ENCODE peak calls at places on chromosomes 7 and 10, in ten cellular contexts. K is right lobe of liver; V is fibroblast of the aortic adventitia; D is GM13976; N is pancreas; X is upper lobe of right lung; P is left ventricle myocardium inferior; U is CD4-positive, alpha-beta T cell; Z is body of pancreas; T is Calu3. G is an unnamed sample.

GRCh38 chr7:8389898-8390642 is 43.3 kb upstream of the NXPH1 start:
- DNase-seq in Z (peak), K (no peak), U (no peak), N (no peak), X (no peak), T (no peak), P (no peak), D (no peak), V (no peak), G (no peak)

GRCh38 chr10:29304259-29305030 is 15.6 kb downstream of the LYZL1 start:
- DNase-seq in N (peak), U (peak), X (no peak), T (peak), P (peak), K (peak), V (peak), Z (peak), D (peak), G (no peak)

GRCh38 chr10:58302259-58302658 is 32.5 kb upstream of the UBE2D1 start:
- DNase-seq in P (no peak), K (no peak), V (no peak), U (no peak), T (no peak), N (no peak), D (no peak), X (no peak), Z (no peak), G (no peak)

GRCh38 chr7:65983965-65984654 is 2.1 kb upstream of the GUSB start:
- DNase-seq in P (no peak), T (peak), Z (no peak), U (no peak), D (no peak), X (peak), K (no peak), N (no peak), V (no peak), G (no peak)

GRCh38 chr10:17423641-17424186 is 30.7 kb downstream of the ST8SIA6 start:
- DNase-seq in D (no peak), K (no peak), N (no peak), P (no peak), X (no peak), T (no peak), Z (no peak), V (no peak), U (no peak), G (no peak)

GRCh38 chr10:78231930-78232329 is 198.3 kb downstream of the RPS24 start:
- DNase-seq in N (no peak), X (no peak), Z (no peak), V (peak), K (no peak), P (peak), U (no peak), D (no peak), T (peak), G (no peak)

GRCh38 chr7:37108615-37109014 is 340.0 kb downstream of the ELMO1 start:
- DNase-seq in P (no peak), U (no peak), Z (no peak), K (no peak), X (no peak), D (no peak), N (no peak), T (no peak), V (no peak), G (no peak)

GRCh38 chr10:86733260-86733671 is 23.2 kb upstream of the BMPR1A start:
- DNase-seq in P (no peak), U (no peak), D (no peak), N (no peak), Z (no peak), X (no peak), T (no peak), V (peak), K (no peak), G (no peak)

GRCh38 chr10:60188548-60188947 is 201.1 kb downstream of the ANK3 start:
- DNase-seq in D (no peak), X (no peak), P (no peak), Z (no peak), T (no peak), K (no peak), V (no peak), U (no peak), N (no peak), G (no peak)
- TF ChIP-seq CTCF in D (no peak), X (no peak), P (no peak), Z (no peak), T (no peak), K (no peak), V (no peak), U (no peak), N (no peak), G (no peak)

GRCh38 chr10:129501652-129502436 is 34.8 kb downstream of the MGMT start:
- DNase-seq in T (no peak), P (no peak), X (no peak), N (no peak), Z (no peak), V (no peak), U (no peak), K (peak), D (peak), G (no peak)
- TF ChIP-seq CTCF in T (no peak), P (no peak), X (no peak), N (no peak), Z (no peak), V (no peak), U (no peak), K (no peak), D (no peak), G (no peak)

GRCh38 chr10:84543948-84544347 is 215.6 kb downstream of the CCSER2 start:
- DNase-seq in N (no peak), D (no peak), P (no peak), K (no peak), U (no peak), X (no peak), Z (no peak), T (no peak), V (no peak), G (no peak)
- TF ChIP-seq CTCF in N (no peak), D (no peak), P (no peak), K (no peak), U (no peak), X (no peak), Z (no peak), T (no peak), V (no peak), G (no peak)

DNA sequence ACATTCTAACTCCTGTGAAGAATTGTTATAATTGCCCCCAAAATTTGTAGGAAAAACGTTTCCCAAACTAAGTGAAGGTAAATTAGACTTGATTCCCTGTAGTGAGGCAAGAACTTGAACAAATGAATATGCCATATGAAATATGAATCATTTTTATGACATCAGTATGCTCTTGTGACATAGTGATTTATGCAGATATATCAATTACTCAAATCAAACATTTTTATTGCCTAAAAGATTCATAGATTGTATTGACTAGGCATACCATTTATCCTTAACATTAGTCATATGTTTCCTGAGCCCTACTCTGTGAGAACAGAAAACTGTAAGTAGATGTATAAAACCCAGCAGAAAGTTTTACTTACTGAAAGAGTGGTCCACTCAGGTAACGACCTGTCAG is 245.6 kb downstream of the MALRD1 start:
- DNase-seq in P (no peak), U (no peak), T (no peak), Z (no peak), K (no peak), V (no peak), X (no peak), D (no peak), N (no peak), G (no peak)
- TF ChIP-seq CTCF in P (no peak), U (no peak), T (no peak), Z (no peak), K (no peak), V (no peak), X (no peak), D (no peak), N (no peak), G (no peak)

GRCh38 chr7:144517762-144518161 is 114.3 kb upstream of the NOBOX start:
- DNase-seq in U (no peak), N (no peak), P (no peak), T (no peak), X (no peak), K (no peak), D (no peak), Z (no peak), V (no peak), G (no peak)

GRCh38 chr7:144508702-144509101 is 105.2 kb upstream of the NOBOX start:
- DNase-seq in X (no peak), U (no peak), Z (no peak), D (peak), P (no peak), T (no peak), V (no peak), K (no peak), N (no peak), G (no peak)

GRCh38 chr7:144516729-144517128 is 113.2 kb upstream of the NOBOX start:
- DNase-seq in K (no peak), D (no peak), X (no peak), Z (no peak), U (no peak), T (no peak), N (no peak), P (no peak), V (no peak), G (no peak)

GRCh38 chr7:144515430-144515829 is 111.9 kb upstream of the NOBOX start:
- DNase-seq in K (no peak), D (no peak), V (no peak), P (no peak), N (no peak), X (no peak), Z (no peak), T (no peak), U (no peak), G (no peak)

DNA sequence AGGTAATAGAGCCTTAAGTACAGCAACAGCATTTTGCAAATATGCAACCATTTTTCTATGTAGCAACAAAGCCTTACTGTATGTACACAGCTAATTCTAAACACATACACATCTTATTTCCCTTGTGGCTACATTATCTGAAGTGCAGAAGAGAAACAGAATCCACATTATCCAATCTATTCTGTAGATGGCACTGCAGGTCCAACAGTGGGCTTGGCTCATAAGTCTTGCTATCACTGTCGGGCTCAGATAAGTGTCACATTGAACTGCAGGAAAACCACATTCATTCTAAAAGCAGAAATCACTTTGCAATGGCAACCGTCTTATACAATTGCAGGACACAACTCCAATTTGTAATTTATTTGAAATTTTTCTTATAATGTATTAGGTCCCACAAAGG is 109.8 kb upstream of the NOBOX start:
- DNase-seq in T (no peak), X (no peak), K (no peak), U (no peak), N (no peak), D (no peak), Z (no peak), P (no peak), V (peak), G (no peak)
- TF ChIP-seq CTCF in T (no peak), X (peak), K (no peak), U (no peak), N (no peak), D (peak), Z (no peak), P (peak), V (no peak), G (no peak)

DNA sequence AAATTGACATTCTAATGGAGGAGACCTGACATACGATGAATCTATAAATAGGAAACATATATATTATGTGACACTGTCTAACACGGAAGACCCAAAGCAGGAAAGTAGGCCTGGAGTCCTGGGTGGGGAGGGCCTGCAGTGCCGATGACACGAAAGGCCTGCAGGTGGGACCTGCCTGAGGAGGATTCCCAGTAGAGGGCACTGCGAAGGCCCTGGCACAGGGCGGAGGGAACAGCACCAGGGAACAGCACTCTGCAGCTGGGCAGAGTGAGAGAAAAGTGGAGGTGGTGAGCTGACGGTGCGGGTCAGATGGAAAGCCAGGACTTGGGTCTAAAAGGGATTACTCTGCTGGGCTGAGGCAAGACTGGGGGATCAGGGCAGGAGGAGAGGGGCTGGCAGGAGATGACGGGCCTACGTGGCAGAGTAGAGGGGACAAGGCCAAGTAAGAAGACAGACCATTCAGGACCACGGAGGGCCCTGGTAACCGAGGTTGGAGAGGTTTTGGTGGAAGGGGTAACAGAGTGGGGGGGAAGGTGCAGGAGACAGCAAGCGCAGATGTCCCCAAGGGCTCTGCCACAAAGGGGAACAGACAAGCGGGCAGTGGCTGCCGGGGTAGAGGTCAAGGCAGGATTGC is 8.1 kb downstream of the ZNF746 start:
- DNase-seq in P (no peak), Z (no peak), D (no peak), V (no peak), N (peak), X (no peak), U (no peak), K (peak), T (peak), G (no peak)
- TF ChIP-seq CTCF in P (peak), Z (no peak), D (no peak), V (no peak), N (no peak), X (peak), U (no peak), K (peak), T (no peak), G (no peak)

GRCh38 chr7:44797329-44798258 is 1.1 kb downstream of the PPIA start:
- DNase-seq in Z (peak), U (peak), N (peak), X (peak), P (peak), K (peak), V (peak), T (peak), D (peak), G (peak)
- TF ChIP-seq CTCF in Z (peak), U (peak), N (peak), X (peak), P (peak), K (no peak), V (peak), T (peak), D (peak), G (no peak)

GRCh38 chr10:112873541-112873940 is 76.5 kb upstream of the TCF7L2 start:
- DNase-seq in U (no peak), D (no peak), Z (no peak), P (no peak), X (no peak), T (no peak), K (no peak), N (no peak), V (no peak), G (no peak)

GRCh38 chr10:112875474-112876267 is 74.4 kb upstream of the TCF7L2 start:
- DNase-seq in K (no peak), Z (no peak), D (no peak), N (no peak), U (no peak), P (no peak), X (no peak), T (peak), V (peak), G (no peak)

GRCh38 chr10:112874982-112875381 is 75.1 kb upstream of the TCF7L2 start:
- DNase-seq in D (no peak), V (no peak), P (no peak), N (no peak), Z (no peak), T (no peak), X (no peak), U (no peak), K (no peak), G (no peak)

GRCh38 chr10:112871021-112871420 is 79.0 kb upstream of the TCF7L2 start:
- DNase-seq in D (no peak), U (no peak), K (no peak), X (no peak), V (no peak), P (no peak), T (no peak), Z (no peak), N (no peak), G (no peak)

DNA sequence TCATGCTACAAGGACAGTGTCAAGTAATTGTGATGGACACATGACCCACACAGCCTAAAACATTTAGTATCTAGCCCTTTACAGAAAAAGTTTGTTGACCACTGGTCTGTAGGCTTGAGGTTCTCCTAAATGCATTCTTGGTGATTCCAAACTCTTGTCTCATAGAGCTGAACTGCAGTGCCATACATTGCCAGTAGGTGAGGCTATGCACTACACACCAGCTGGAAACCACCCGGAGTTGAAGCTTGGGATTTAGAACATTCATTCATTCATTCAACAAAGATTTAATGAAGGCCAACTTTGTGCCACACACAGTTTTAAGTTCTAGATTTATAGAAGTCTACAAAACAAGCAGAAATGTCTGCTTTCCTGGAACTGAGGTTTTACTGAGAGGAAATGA is 77.3 kb upstream of the TCF7L2 start:
- DNase-seq in P (no peak), Z (no peak), N (no peak), U (no peak), X (no peak), K (no peak), D (no peak), V (no peak), T (no peak), G (no peak)
- TF ChIP-seq CTCF in P (no peak), Z (no peak), N (no peak), U (no peak), X (peak), K (peak), D (no peak), V (peak), T (no peak), G (no peak)

DNA sequence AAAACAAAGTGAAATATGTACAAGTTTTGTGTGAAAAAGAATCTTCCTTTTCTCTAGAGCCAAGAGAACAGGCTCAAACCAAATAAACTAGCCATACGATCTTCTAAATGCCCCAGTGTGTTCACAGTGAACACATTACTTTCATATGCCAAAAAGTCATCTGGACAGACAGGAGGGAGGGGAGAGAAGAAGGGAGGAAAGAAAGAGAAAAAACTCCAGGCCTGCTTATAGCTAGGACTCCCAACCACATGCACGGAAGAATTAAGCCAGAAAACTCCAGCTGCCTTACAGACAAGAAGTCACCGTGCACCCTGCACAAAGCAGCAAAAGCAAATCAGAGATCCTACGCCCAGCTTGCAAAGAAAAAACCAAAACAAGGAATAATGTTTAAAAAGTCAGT is 34.4 kb downstream of the SNX8 start:
- DNase-seq in T (no peak), X (no peak), K (no peak), U (no peak), Z (no peak), D (no peak), P (no peak), V (peak), N (no peak), G (no peak)
- TF ChIP-seq CTCF in T (no peak), X (no peak), K (no peak), U (no peak), Z (no peak), D (no peak), P (no peak), V (no peak), N (no peak), G (no peak)